ENCODE peak calls at places on chromosomes 5 and 9, in nine cellular contexts. R is A172; F is activated gamma-delta T cell treated with Interleukin-2 at 50 U/mL for 16 hours; Y is stimulated activated CD4-positive, alpha-beta T cell treated with anti-CD3 and anti-CD28 coated beads, Interleukin-1b, Interleukin-23, amount 100 ng/mL, for 24 hours; L is AG09319; W is H4; J is NCI-H2081; Q is WTC11; T is KBM-7. Z is an unnamed sample.

GRCh38 chr5:34626036-34626435 is 30.1 kb upstream of the RAI14 start:
- DNase-seq in F (no peak), W (peak; percentile 88), J (no peak), Q (no peak), Y (no peak), T (no peak), R (peak; percentile 79), L (no peak), Z (no peak)

GRCh38 chr9:131500939-131501541 is 1.7 kb upstream of the POMT1 start:
- DNase-seq in L (no peak), F (peak; percentile 65), J (no peak), Q (no peak), Y (peak; percentile 45), R (peak; percentile 39), T (peak; percentile 32), W (peak; percentile 74), Z (no peak)

GRCh38 chr9:109934499-109935214 is 154.7 kb downstream of the PALM2AKAP2 start:
- DNase-seq in W (no peak), Y (peak; percentile 17), R (no peak), F (no peak), T (peak; percentile 83), J (no peak), Q (no peak), L (no peak), Z (no peak)

GRCh38 chr5:29263836-29264235 is 1929.7 kb upstream of the CDH6 start:
- DNase-seq in Q (no peak), T (no peak), F (no peak), J (no peak), L (no peak), R (no peak), W (no peak), Y (no peak), Z (no peak)

GRCh38 chr5:169557838-169558237 is 25.7 kb upstream of the SPDL1 start:
- DNase-seq in T (no peak), Q (no peak), W (no peak), L (no peak), Y (no peak), F (no peak), R (no peak), J (no peak), Z (no peak)

GRCh38 chr9:35746583-35746982 is 2.4 kb downstream of the GBA2 start:
- DNase-seq in F (no peak), T (no peak), L (no peak), Y (no peak), R (no peak), J (no peak), Q (no peak), W (no peak), Z (no peak)

GRCh38 chr9:82184524-82184923 is 196.0 kb downstream of the SPATA31D1 start:
- DNase-seq in L (no peak), Q (no peak), R (no peak), F (no peak), W (no peak), T (no peak), J (no peak), Y (no peak), Z (no peak)

GRCh38 chr9:82170079-82170662 is 181.6 kb downstream of the SPATA31D1 start:
- DNase-seq in Y (no peak), W (no peak), T (no peak), L (no peak), F (no peak), Q (no peak), R (no peak), J (no peak), Z (no peak)

GRCh38 chr5:150515446-150515845 is 7.5 kb downstream of the NDST1 start:
- DNase-seq in F (no peak), Q (no peak), R (peak; percentile 83), T (no peak), J (no peak), W (no peak), Y (no peak), L (no peak), Z (peak; percentile 31)

GRCh38 chr9:123562844-123563346 is 206.9 kb downstream of the CRB2 start:
- DNase-seq in T (no peak), Y (no peak), Q (no peak), L (peak; percentile 54), F (no peak), R (peak; percentile 75), W (peak; percentile 47), J (no peak), Z (no peak)